ENCODE peak calls at places on chromosomes 1 and 21, in five cellular contexts. B is Peyer's patch, V is tibial nerve, K is brain microvascular endothelial cell, Q is IMR-90. W is an unnamed sample.

GRCh38 chr1:175885247-175885646 is 141.9 kb upstream of the TNR start:
- DNase-seq in B (no peak), Q (peak; percentile 64), K (no peak), V (no peak), W (no peak)

GRCh38 chr21:19565587-19565986 is 1162.0 kb upstream of the TMPRSS15 start:
- DNase-seq in V (no peak), B (no peak), K (no peak), Q (no peak), W (no peak)

GRCh38 chr1:9069324-9070100 is at the start of gene SLC2A5:
- DNase-seq in B (peak; percentile 79), K (no peak), V (no peak), Q (no peak), W (peak; percentile 27)

GRCh38 chr1:15577691-15578090 is 7.2 kb downstream of the AGMAT start:
- DNase-seq in V (no peak), Q (no peak), B (no peak), K (no peak), W (no peak)

GRCh38 chr1:48236716-48237470 is 14.4 kb downstream of the SLC5A9 start:
- DNase-seq in V (no peak), K (peak; percentile 25), Q (peak; percentile 35), B (no peak), W (no peak)

GRCh38 chr1:247517795-247518612 is 18.2 kb downstream of the OR2C3 start:
- DNase-seq in B (no peak), V (no peak), K (no peak), Q (no peak), W (no peak)

GRCh38 chr21:32298148-32298559 is 501 bp upstream of the MRAP start:
- DNase-seq in Q (peak; percentile 25), V (no peak), B (no peak), K (no peak), W (no peak)

GRCh38 chr21:45049725-45050359 is 24.5 kb upstream of the ADARB1 start:
- DNase-seq in B (no peak), K (peak; percentile 18), Q (peak; percentile 47), V (no peak), W (no peak)

GRCh38 chr1:92940541-92940940 is 20.7 kb downstream of the DIPK1A start:
- DNase-seq in K (no peak), B (no peak), V (no peak), Q (peak; percentile 75), W (no peak)

GRCh38 chr1:217982711-217983405 is 302.2 kb upstream of the RRP15 start:
- DNase-seq in Q (no peak), B (no peak), V (no peak), K (no peak), W (no peak)

GRCh38 chr1:12244078-12244477 is 14.2 kb downstream of the VPS13D start:
- DNase-seq in V (no peak), Q (no peak), K (no peak), B (no peak), W (no peak)

GRCh38 chr1:2316451-2316940 is 74.9 kb downstream of the MORN1 start:
- DNase-seq in Q (peak; percentile 47), B (no peak), V (no peak), K (no peak), W (no peak)

GRCh38 chr1:29453502-29454240 is 217.3 kb downstream of the PTPRU start:
- DNase-seq in B (no peak), Q (peak; percentile 53), K (peak; percentile 29), V (no peak), W (no peak)

GRCh38 chr1:221704291-221704690 is 37.6 kb downstream of the DUSP10 start:
- DNase-seq in Q (peak; percentile 57), V (no peak), B (no peak), K (no peak), W (no peak)
- H3K27ac ChIP-seq in Q (peak overlapping the region; percentile 83), V (no peak overlapping the region), B (no peak overlapping the region), K (no peak overlapping the region), W (no peak overlapping the region)

GRCh38 chr21:36263797-36264196 is 56.2 kb upstream of the MORC3 start:
- DNase-seq in B (no peak), Q (no peak), K (no peak), V (no peak), W (no peak)

GRCh38 chr21:36261459-36261858 is 58.5 kb upstream of the MORC3 start:
- DNase-seq in K (no peak), B (no peak), Q (no peak), V (no peak), W (no peak)

GRCh38 chr21:36257657-36258056 is 62.3 kb upstream of the MORC3 start:
- DNase-seq in V (no peak), B (no peak), Q (no peak), K (no peak), W (no peak)

GRCh38 chr21:36260030-36260787 is 59.8 kb upstream of the MORC3 start:
- DNase-seq in V (no peak), B (peak; percentile 73), K (peak; percentile 66), Q (peak; percentile 73), W (no peak)

GRCh38 chr21:36260802-36261201 is 59.2 kb upstream of the MORC3 start:
- DNase-seq in V (no peak), Q (no peak), K (no peak), B (no peak), W (no peak)
- TF ChIP-seq CTCF in V (no peak), Q (no peak), K (no peak), B (no peak), W (peak; percentile 2)

DNA sequence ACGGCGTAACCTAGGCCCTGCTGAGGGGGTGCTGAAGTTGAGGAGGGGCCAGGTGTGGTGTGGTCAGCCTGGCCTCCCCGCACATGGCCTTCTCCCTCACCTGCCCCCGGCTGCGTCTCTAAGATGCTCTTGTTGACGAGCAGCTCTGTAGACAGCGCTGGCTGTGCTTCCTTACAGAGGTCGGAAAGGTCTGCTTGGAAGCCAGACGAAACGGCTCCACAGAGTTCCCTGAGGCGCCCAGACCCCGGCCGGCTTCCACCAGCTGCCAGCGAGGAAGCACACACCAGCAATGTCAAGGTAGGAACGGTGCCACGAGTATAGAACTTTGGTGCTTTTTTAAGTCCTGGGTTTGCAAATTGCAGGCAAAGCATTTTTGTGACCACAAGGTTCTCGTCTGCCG is 18.8 kb upstream of the DIP2A start:
- DNase-seq in B (no peak), V (no peak), Q (no peak), K (no peak), W (no peak)
- H3K27ac ChIP-seq in B (no peak overlapping the region), V (no peak overlapping the region), Q (no peak overlapping the region), K (no peak overlapping the region), W (no peak overlapping the region)

GRCh38 chr1:104592926-104593325 is 843.2 kb downstream of the AMY1C start:
- DNase-seq in B (peak; percentile 69), V (no peak), K (no peak), Q (no peak), W (no peak)
- TF ChIP-seq CTCF in B (no peak), V (no peak), K (no peak), Q (no peak), W (no peak)

W was measured in ascending aorta.